ENCODE peak calls at places on chromosomes 7 and 10, in ten cellular contexts. W is naive thymus-derived CD4-positive, alpha-beta T cell; C is cardiac fibroblast; X is brain microvascular endothelial cell; P is stimulated activated CD8-positive, alpha-beta memory T cell treated with anti-CD3 and anti-CD28 coated beads, Interleukin-4, amount 100 ng/mL, for 1 hour; J is stimulated activated CD4-positive, alpha-beta T cell treated with anti-CD3 and anti-CD28 coated beads, TNF-alpha, amount 100 ng/mL, for 1 hour; V is AG04450; R is Peyer's patch; Q is DMS53; M is ureter. H is an unnamed sample.

GRCh38 chr7:7324698-7325097 is 142.4 kb downstream of the C1GALT1 start:
- DNase-seq in R (no peak), P (no peak), J (no peak), Q (no peak), C (no peak), V (no peak), M (no peak), X (no peak), W (no peak), H (peak; percentile 29)

GRCh38 chr10:53573498-53573897 is 800.9 kb upstream of the MBL2 start:
- DNase-seq in R (no peak), X (no peak), P (no peak), W (no peak), Q (no peak), V (no peak), C (no peak), J (no peak), M (no peak), H (no peak)

GRCh38 chr10:123967626-123968243 is 76.1 kb upstream of the CPXM2 start:
- DNase-seq in R (peak; percentile 80), J (peak; percentile 14), P (no peak), V (no peak), M (peak; percentile 75), Q (peak; percentile 61), C (peak; percentile 54), X (peak; percentile 45), W (peak; percentile 8), H (peak; percentile 85)

GRCh38 chr7:23168111-23168885 is 13.6 kb upstream of the NUP42 start:
- DNase-seq in Q (no peak), J (no peak), C (no peak), V (no peak), M (no peak), R (no peak), P (no peak), W (no peak), X (no peak), H (no peak)

GRCh38 chr7:555551-556160 is 36.0 kb upstream of the PDGFA start:
- DNase-seq in C (no peak), Q (no peak), P (no peak), J (no peak), X (no peak), V (no peak), M (no peak), R (no peak), W (no peak), H (no peak)

GRCh38 chr7:128168667-128169210 is 72.3 kb upstream of the LEP start:
- DNase-seq in Q (peak; percentile 38), X (no peak), R (peak; percentile 34), V (no peak), M (no peak), P (no peak), J (no peak), W (peak; percentile 9), C (peak; percentile 19), H (peak; percentile 31)

GRCh38 chr7:18896343-18896975 is 221.0 kb downstream of the TWIST1 start:
- DNase-seq in P (no peak), R (no peak), J (no peak), X (no peak), Q (no peak), W (no peak), V (no peak), M (no peak), C (no peak), H (no peak)

GRCh38 chr10:49649294-49649693 is 30.2 kb upstream of the C10orf53 start:
- DNase-seq in C (peak; percentile 5), Q (no peak), M (peak; percentile 23), V (no peak), R (peak; percentile 44), W (no peak), P (no peak), J (no peak), X (peak; percentile 14), H (no peak)

GRCh38 chr10:128274938-128275337 is 148.7 kb upstream of the MKI67 start:
- DNase-seq in J (no peak), R (no peak), Q (no peak), C (peak; percentile 46), V (no peak), X (no peak), M (no peak), P (no peak), W (no peak), H (no peak)

GRCh38 chr7:13077466-13077865 is 390.0 kb downstream of the ARL4A start:
- DNase-seq in J (no peak), V (no peak), W (no peak), M (no peak), R (no peak), Q (no peak), C (peak; percentile 16), X (peak; percentile 16), P (no peak), H (peak; percentile 35)

GRCh38 chr7:66542528-66543373 is 85.9 kb upstream of the KCTD7 start:
- DNase-seq in R (no peak), W (no peak), P (no peak), C (peak; percentile 41), V (no peak), X (no peak), M (no peak), Q (peak; percentile 27), J (no peak), H (no peak)

GRCh38 chr10:84478155-84478554 is 149.8 kb downstream of the CCSER2 start:
- DNase-seq in C (peak; percentile 67), X (no peak), M (no peak), V (no peak), R (no peak), Q (no peak), P (no peak), W (no peak), J (no peak), H (no peak)

GRCh38 chr7:37986780-37987380 is 66.4 kb downstream of the EPDR1 start:
- DNase-seq in M (no peak), R (no peak), V (no peak), Q (peak; percentile 10), C (no peak), X (peak; percentile 47), P (no peak), W (no peak), J (no peak), H (no peak)

GRCh38 chr7:2006921-2007381 is 225.8 kb downstream of the MAD1L1 start:
- DNase-seq in P (no peak), Q (no peak), R (peak; percentile 39), C (no peak), X (no peak), W (no peak), J (no peak), M (no peak), V (no peak), H (no peak)

GRCh38 chr10:113515521-113516045 is 37.3 kb upstream of the HABP2 start:
- DNase-seq in R (no peak), Q (no peak), W (no peak), J (no peak), M (no peak), X (no peak), P (no peak), C (no peak), V (no peak), H (no peak)

GRCh38 chr10:116760919-116761318 is 18.6 kb upstream of the HSPA12A start:
- DNase-seq in P (no peak), C (peak; percentile 30), X (no peak), J (no peak), M (no peak), W (no peak), R (no peak), V (no peak), Q (no peak), H (no peak)

GRCh38 chr7:333399-333776 is 43.4 kb downstream of the FOXL3 start:
- DNase-seq in Q (no peak), W (no peak), C (peak; percentile 51), M (peak; percentile 71), X (peak; percentile 40), P (no peak), J (no peak), R (peak; percentile 62), V (no peak), H (peak; percentile 59)

GRCh38 chr10:63375458-63375857 is 90.3 kb downstream of the JMJD1C start:
- DNase-seq in C (no peak), W (no peak), Q (no peak), X (no peak), V (no peak), J (no peak), P (no peak), R (no peak), M (no peak), H (no peak)

GRCh38 chr10:103507235-103508191 is 14.0 kb downstream of the NEURL1 start:
- DNase-seq in P (no peak), M (no peak), J (no peak), R (peak; percentile 48), W (no peak), C (no peak), Q (peak; percentile 97), V (no peak), X (no peak), H (no peak)

GRCh38 chr10:126080879-126081331 is 184.5 kb downstream of the FANK1 start:
- DNase-seq in R (no peak), M (no peak), X (peak; percentile 51), C (peak; percentile 68), V (peak; percentile 44), W (no peak), J (no peak), P (no peak), Q (no peak), H (no peak)

GRCh38 chr10:124906551-124907001 is 35.3 kb upstream of the ZRANB1 start:
- DNase-seq in X (peak; percentile 47), Q (no peak), J (no peak), R (peak; percentile 37), P (no peak), M (no peak), V (peak; percentile 75), W (no peak), C (peak; percentile 73), H (no peak)

GRCh38 chr7:92810242-92810611 is 26.1 kb downstream of the CDK6 start:
- DNase-seq in R (no peak), P (no peak), J (no peak), W (no peak), X (peak; percentile 59), V (no peak), M (no peak), Q (no peak), C (peak; percentile 61), H (no peak)

GRCh38 chr7:98409843-98410242 is 9.0 kb upstream of the BAIAP2L1 start:
- DNase-seq in X (no peak), Q (peak; percentile 14), V (no peak), R (no peak), C (no peak), P (no peak), M (no peak), W (no peak), J (no peak), H (no peak)